ENCODE peak calls at places on chromosomes 2 and 18, in six cellular contexts. One of them, this sample, is unnamed.

GRCh38 chr2:132550945-132551344 is 119.1 kb downstream of the LYPD1 start:
- DNase-seq in CD4-positive, CD25-positive, alpha-beta regulatory T cell: no peak
- DNase-seq in Right ventricle myocardium superior: no peak
- DNase-seq in stimulated activated naive CD8-positive, alpha-beta T cell treated with anti-CD3 and anti-CD28 coated beads, Interleukin-15, amount 100 ng/mL, for 72 hours: no peak
- DNase-seq in Caki2: no peak
- DNase-seq in EL: no peak
- DNase-seq in this sample: no peak

GRCh38 chr2:161044937-161045336 is 115.3 kb upstream of the TANK start:
- DNase-seq in EL: no peak
- DNase-seq in stimulated activated naive CD8-positive, alpha-beta T cell treated with anti-CD3 and anti-CD28 coated beads, Interleukin-15, amount 100 ng/mL, for 72 hours: no peak
- DNase-seq in CD4-positive, CD25-positive, alpha-beta regulatory T cell: no peak
- DNase-seq in Right ventricle myocardium superior: no peak
- DNase-seq in Caki2: no peak
- DNase-seq in this sample: no peak

GRCh38 chr2:171957061-171957460 is 34.8 kb downstream of the HAT1 start:
- DNase-seq in EL: peak; percentile 33
- DNase-seq in Right ventricle myocardium superior: no peak
- DNase-seq in CD4-positive, CD25-positive, alpha-beta regulatory T cell: no peak
- DNase-seq in Caki2: no peak
- DNase-seq in stimulated activated naive CD8-positive, alpha-beta T cell treated with anti-CD3 and anti-CD28 coated beads, Interleukin-15, amount 100 ng/mL, for 72 hours: no peak
- DNase-seq in this sample: no peak

GRCh38 chr2:236828002-236828401 is 257.7 kb upstream of the COPS8 start:
- DNase-seq in CD4-positive, CD25-positive, alpha-beta regulatory T cell: no peak
- DNase-seq in stimulated activated naive CD8-positive, alpha-beta T cell treated with anti-CD3 and anti-CD28 coated beads, Interleukin-15, amount 100 ng/mL, for 72 hours: no peak
- DNase-seq in EL: no peak
- DNase-seq in Right ventricle myocardium superior: no peak
- DNase-seq in Caki2: no peak
- DNase-seq in this sample: no peak

GRCh38 chr2:6647028-6647427 is 218.7 kb downstream of the CMPK2 start:
- DNase-seq in stimulated activated naive CD8-positive, alpha-beta T cell treated with anti-CD3 and anti-CD28 coated beads, Interleukin-15, amount 100 ng/mL, for 72 hours: no peak
- DNase-seq in Right ventricle myocardium superior: no peak
- DNase-seq in Caki2: no peak
- DNase-seq in CD4-positive, CD25-positive, alpha-beta regulatory T cell: no peak
- DNase-seq in EL: no peak
- DNase-seq in this sample: no peak

GRCh38 chr2:207274541-207274940 is 108.8 kb upstream of the KLF7 start:
- DNase-seq in stimulated activated naive CD8-positive, alpha-beta T cell treated with anti-CD3 and anti-CD28 coated beads, Interleukin-15, amount 100 ng/mL, for 72 hours: no peak
- DNase-seq in CD4-positive, CD25-positive, alpha-beta regulatory T cell: no peak
- DNase-seq in EL: no peak
- DNase-seq in Right ventricle myocardium superior: no peak
- DNase-seq in Caki2: no peak
- DNase-seq in this sample: no peak

GRCh38 chr2:219912530-219912929 is 285.1 kb downstream of the SLC4A3 start:
- DNase-seq in stimulated activated naive CD8-positive, alpha-beta T cell treated with anti-CD3 and anti-CD28 coated beads, Interleukin-15, amount 100 ng/mL, for 72 hours: no peak
- DNase-seq in Right ventricle myocardium superior: no peak
- DNase-seq in Caki2: no peak
- DNase-seq in CD4-positive, CD25-positive, alpha-beta regulatory T cell: no peak
- DNase-seq in EL: peak; percentile 55
- DNase-seq in this sample: no peak

GRCh38 chr2:3309496-3310355 is 67.9 kb downstream of the EIPR1 start:
- DNase-seq in EL: no peak
- DNase-seq in Right ventricle myocardium superior: peak; percentile 26
- DNase-seq in stimulated activated naive CD8-positive, alpha-beta T cell treated with anti-CD3 and anti-CD28 coated beads, Interleukin-15, amount 100 ng/mL, for 72 hours: no peak
- DNase-seq in CD4-positive, CD25-positive, alpha-beta regulatory T cell: no peak
- DNase-seq in Caki2: no peak
- DNase-seq in this sample: no peak

GRCh38 chr2:228140934-228141528 is 40.5 kb downstream of the SPHKAP start:
- DNase-seq in CD4-positive, CD25-positive, alpha-beta regulatory T cell: peak; percentile 18
- DNase-seq in EL: no peak
- DNase-seq in Caki2: no peak
- DNase-seq in stimulated activated naive CD8-positive, alpha-beta T cell treated with anti-CD3 and anti-CD28 coated beads, Interleukin-15, amount 100 ng/mL, for 72 hours: no peak
- DNase-seq in Right ventricle myocardium superior: no peak
- DNase-seq in this sample: no peak

GRCh38 chr2:239804161-239805042 is 220.7 kb downstream of the NDUFA10 start:
- DNase-seq in Right ventricle myocardium superior: no peak
- DNase-seq in stimulated activated naive CD8-positive, alpha-beta T cell treated with anti-CD3 and anti-CD28 coated beads, Interleukin-15, amount 100 ng/mL, for 72 hours: no peak
- DNase-seq in CD4-positive, CD25-positive, alpha-beta regulatory T cell: no peak
- DNase-seq in Caki2: no peak
- DNase-seq in EL: no peak
- DNase-seq in this sample: no peak

GRCh38 chr2:127427376-127428056 is 9.3 kb downstream of the PROC start:
- DNase-seq in EL: no peak
- DNase-seq in Caki2: no peak
- DNase-seq in CD4-positive, CD25-positive, alpha-beta regulatory T cell: no peak
- DNase-seq in Right ventricle myocardium superior: no peak
- DNase-seq in stimulated activated naive CD8-positive, alpha-beta T cell treated with anti-CD3 and anti-CD28 coated beads, Interleukin-15, amount 100 ng/mL, for 72 hours: no peak
- DNase-seq in this sample: no peak

GRCh38 chr2:37020212-37020886 is 54.0 kb upstream of the STRN start:
- DNase-seq in CD4-positive, CD25-positive, alpha-beta regulatory T cell: no peak
- DNase-seq in Right ventricle myocardium superior: peak; percentile 89
- DNase-seq in Caki2: no peak
- DNase-seq in stimulated activated naive CD8-positive, alpha-beta T cell treated with anti-CD3 and anti-CD28 coated beads, Interleukin-15, amount 100 ng/mL, for 72 hours: no peak
- DNase-seq in EL: peak; percentile 84
- DNase-seq in this sample: no peak

GRCh38 chr2:145715601-145716000 is 1195.7 kb upstream of the ZEB2 start:
- DNase-seq in CD4-positive, CD25-positive, alpha-beta regulatory T cell: no peak
- DNase-seq in Caki2: no peak
- DNase-seq in Right ventricle myocardium superior: no peak
- DNase-seq in stimulated activated naive CD8-positive, alpha-beta T cell treated with anti-CD3 and anti-CD28 coated beads, Interleukin-15, amount 100 ng/mL, for 72 hours: no peak
- DNase-seq in EL: peak; percentile 14
- DNase-seq in this sample: no peak

GRCh38 chr2:188444106-188444835 is 152.6 kb downstream of the GULP1 start:
- DNase-seq in Caki2: no peak
- DNase-seq in Right ventricle myocardium superior: no peak
- DNase-seq in EL: peak; percentile 36
- DNase-seq in CD4-positive, CD25-positive, alpha-beta regulatory T cell: no peak
- DNase-seq in stimulated activated naive CD8-positive, alpha-beta T cell treated with anti-CD3 and anti-CD28 coated beads, Interleukin-15, amount 100 ng/mL, for 72 hours: no peak
- DNase-seq in this sample: no peak

GRCh38 chr2:239249781-239250180 is 151.0 kb downstream of the HDAC4 start:
- DNase-seq in EL: peak; percentile 77
- DNase-seq in Right ventricle myocardium superior: peak; percentile 85
- DNase-seq in Caki2: no peak
- DNase-seq in CD4-positive, CD25-positive, alpha-beta regulatory T cell: no peak
- DNase-seq in stimulated activated naive CD8-positive, alpha-beta T cell treated with anti-CD3 and anti-CD28 coated beads, Interleukin-15, amount 100 ng/mL, for 72 hours: no peak
- DNase-seq in this sample: no peak

GRCh38 chr2:144459937-144460336 is 60.0 kb downstream of the ZEB2 start:
- DNase-seq in CD4-positive, CD25-positive, alpha-beta regulatory T cell: peak; percentile 47
- DNase-seq in Caki2: no peak
- DNase-seq in Right ventricle myocardium superior: no peak
- DNase-seq in EL: no peak
- DNase-seq in stimulated activated naive CD8-positive, alpha-beta T cell treated with anti-CD3 and anti-CD28 coated beads, Interleukin-15, amount 100 ng/mL, for 72 hours: no peak
- DNase-seq in this sample: no peak

GRCh38 chr2:181077128-181077709 is 96.8 kb downstream of the UBE2E3 start:
- DNase-seq in Right ventricle myocardium superior: no peak
- DNase-seq in stimulated activated naive CD8-positive, alpha-beta T cell treated with anti-CD3 and anti-CD28 coated beads, Interleukin-15, amount 100 ng/mL, for 72 hours: peak; percentile 13
- DNase-seq in EL: peak; percentile 58
- DNase-seq in Caki2: peak; percentile 41
- DNase-seq in CD4-positive, CD25-positive, alpha-beta regulatory T cell: peak; percentile 63
- DNase-seq in this sample: peak; percentile 20

GRCh38 chr2:181780159-181781081 is 100.1 kb upstream of the NEUROD1 start:
- DNase-seq in stimulated activated naive CD8-positive, alpha-beta T cell treated with anti-CD3 and anti-CD28 coated beads, Interleukin-15, amount 100 ng/mL, for 72 hours: no peak
- DNase-seq in Right ventricle myocardium superior: no peak
- DNase-seq in Caki2: peak; percentile 94
- DNase-seq in CD4-positive, CD25-positive, alpha-beta regulatory T cell: no peak
- DNase-seq in EL: peak; percentile 43
- DNase-seq in this sample: no peak

GRCh38 chr2:179842498-179843153 is 18.8 kb downstream of the ZNF385B start:
- DNase-seq in stimulated activated naive CD8-positive, alpha-beta T cell treated with anti-CD3 and anti-CD28 coated beads, Interleukin-15, amount 100 ng/mL, for 72 hours: no peak
- DNase-seq in Right ventricle myocardium superior: peak; percentile 38
- DNase-seq in CD4-positive, CD25-positive, alpha-beta regulatory T cell: no peak
- DNase-seq in Caki2: no peak
- DNase-seq in EL: peak; percentile 44
- DNase-seq in this sample: no peak

GRCh38 chr2:62458206-62459035 is 47.6 kb downstream of the TMEM17 start:
- DNase-seq in CD4-positive, CD25-positive, alpha-beta regulatory T cell: no peak
- DNase-seq in stimulated activated naive CD8-positive, alpha-beta T cell treated with anti-CD3 and anti-CD28 coated beads, Interleukin-15, amount 100 ng/mL, for 72 hours: no peak
- DNase-seq in EL: no peak
- DNase-seq in Right ventricle myocardium superior: peak; percentile 77
- DNase-seq in Caki2: no peak
- DNase-seq in this sample: no peak

GRCh38 chr18:79919089-79919488 is 32.4 kb downstream of the SLC66A2 start:
- DNase-seq in Caki2: no peak
- DNase-seq in stimulated activated naive CD8-positive, alpha-beta T cell treated with anti-CD3 and anti-CD28 coated beads, Interleukin-15, amount 100 ng/mL, for 72 hours: no peak
- DNase-seq in CD4-positive, CD25-positive, alpha-beta regulatory T cell: no peak
- DNase-seq in EL: no peak
- DNase-seq in Right ventricle myocardium superior: no peak
- DNase-seq in this sample: no peak

GRCh38 chr18:53947092-53947640 is 277.3 kb downstream of the MBD2 start:
- DNase-seq in CD4-positive, CD25-positive, alpha-beta regulatory T cell: no peak
- DNase-seq in stimulated activated naive CD8-positive, alpha-beta T cell treated with anti-CD3 and anti-CD28 coated beads, Interleukin-15, amount 100 ng/mL, for 72 hours: no peak
- DNase-seq in Caki2: peak; percentile 68
- DNase-seq in EL: no peak
- DNase-seq in Right ventricle myocardium superior: no peak
- DNase-seq in this sample: no peak

GRCh38 chr2:158745067-158745865 is 49.9 kb upstream of the DAPL1 start:
- DNase-seq in Caki2: peak; percentile 47
- DNase-seq in Right ventricle myocardium superior: no peak
- DNase-seq in EL: peak; percentile 61
- DNase-seq in CD4-positive, CD25-positive, alpha-beta regulatory T cell: peak; percentile 30
- DNase-seq in stimulated activated naive CD8-positive, alpha-beta T cell treated with anti-CD3 and anti-CD28 coated beads, Interleukin-15, amount 100 ng/mL, for 72 hours: peak; percentile 31
- DNase-seq in this sample: no peak

GRCh38 chr18:10524507-10525425 is 1.1 kb upstream of the NAPG start:
- DNase-seq in Caki2: peak; percentile 85
- DNase-seq in CD4-positive, CD25-positive, alpha-beta regulatory T cell: no peak
- DNase-seq in EL: peak; percentile 71
- DNase-seq in Right ventricle myocardium superior: no peak
- DNase-seq in stimulated activated naive CD8-positive, alpha-beta T cell treated with anti-CD3 and anti-CD28 coated beads, Interleukin-15, amount 100 ng/mL, for 72 hours: no peak
- DNase-seq in this sample: no peak

GRCh38 chr2:38322224-38322914 is 54.7 kb downstream of the ATL2 start:
- DNase-seq in Right ventricle myocardium superior: no peak
- DNase-seq in Caki2: no peak
- DNase-seq in CD4-positive, CD25-positive, alpha-beta regulatory T cell: no peak
- DNase-seq in EL: no peak
- DNase-seq in stimulated activated naive CD8-positive, alpha-beta T cell treated with anti-CD3 and anti-CD28 coated beads, Interleukin-15, amount 100 ng/mL, for 72 hours: no peak
- DNase-seq in this sample: no peak

GRCh38 chr2:105766300-105766866 is 21.7 kb downstream of the NCK2 start:
- DNase-seq in EL: no peak
- DNase-seq in Right ventricle myocardium superior: no peak
- DNase-seq in CD4-positive, CD25-positive, alpha-beta regulatory T cell: no peak
- DNase-seq in Caki2: no peak
- DNase-seq in stimulated activated naive CD8-positive, alpha-beta T cell treated with anti-CD3 and anti-CD28 coated beads, Interleukin-15, amount 100 ng/mL, for 72 hours: no peak
- DNase-seq in this sample: no peak

This sample was measured in GM19239.